ENCODE peak calls at places on chromosome 21, in five cellular contexts. Z is psoas muscle, K is left ventricle myocardium superior, C is upper lobe of left lung, B is GM04504. L is an unnamed sample.

GRCh38 chr21:30443226-30443625 is 3.2 kb downstream of the KRTAP15-1 start:
- DNase-seq in Z (no peak), K (no peak), C (no peak), B (no peak), L (no peak)

GRCh38 chr21:34983680-34984086 is 65.4 kb downstream of the RUNX1 start:
- DNase-seq in Z (no peak), K (no peak), C (no peak), B (no peak), L (no peak)

GRCh38 chr21:39686636-39687035 is 58.3 kb upstream of the IGSF5 start:
- DNase-seq in Z (no peak), K (no peak), C (no peak), B (no peak), L (no peak)

GRCh38 chr21:17542371-17542992 is 29.6 kb downstream of the CXADR start:
- DNase-seq in Z (no peak), K (no peak), C (no peak), B (no peak), L (no peak)

GRCh38 chr21:44623575-44623974 is 3.3 kb upstream of the KRTAP10-9 start:
- DNase-seq in Z (no peak), K (no peak), C (no peak), B (no peak), L (no peak)

GRCh38 chr21:46286668-46286982 is 483 bp downstream of the YBEY start:
- DNase-seq in Z (no peak), K (no peak), C (no peak), B (no peak), L (no peak)

GRCh38 chr21:38067086-38067739 is 151.0 kb upstream of the KCNJ6 start:
- DNase-seq in Z (peak), K (no peak), C (no peak), B (no peak), L (no peak)

GRCh38 chr21:31265293-31265692 is 78.8 kb downstream of the TIAM1 start:
- DNase-seq in Z (peak), K (peak), C (no peak), B (no peak), L (no peak)

GRCh38 chr21:36207577-36208320 is 51.1 kb downstream of the DOP1B start:
- DNase-seq in Z (no peak), K (no peak), C (no peak), B (no peak), L (no peak)

GRCh38 chr21:42424848-42425602 is 21.3 kb downstream of the UBASH3A start:
- DNase-seq in Z (no peak), K (no peak), C (no peak), B (no peak), L (no peak)

GRCh38 chr21:43280949-43281633 is 112.3 kb downstream of the CRYAA start:
- DNase-seq in Z (peak), K (peak), C (peak), B (no peak), L (no peak)

GRCh38 chr21:37374026-37374425 is 7.5 kb downstream of the DYRK1A start:
- DNase-seq in Z (no peak), K (no peak), C (no peak), B (no peak), L (no peak)

GRCh38 chr21:22416555-22416954 is 1418.3 kb downstream of the NCAM2 start:
- DNase-seq in Z (no peak), K (no peak), C (no peak), B (no peak), L (no peak)

GRCh38 chr21:29904359-29905282 is 35.2 kb downstream of the GRIK1 start:
- DNase-seq in Z (no peak), K (no peak), C (no peak), B (no peak), L (no peak)

GRCh38 chr21:16794944-16795343 is 717.9 kb upstream of the CXADR start:
- DNase-seq in Z (peak), K (no peak), C (no peak), B (peak), L (peak)

GRCh38 chr21:43609501-43610340 is 49.6 kb downstream of the HSF2BP start:
- DNase-seq in Z (no peak), K (no peak), C (no peak), B (no peak), L (no peak)

GRCh38 chr21:14842641-14843040 is 222.2 kb downstream of the NRIP1 start:
- DNase-seq in Z (no peak), K (no peak), C (no peak), B (no peak), L (no peak)

GRCh38 chr21:42463861-42464515 is 32.0 kb downstream of the RSPH1 start:
- DNase-seq in Z (no peak), K (no peak), C (no peak), B (peak), L (no peak)

GRCh38 chr21:34670220-34670961 is 1.6 kb downstream of the CLIC6 start:
- DNase-seq in Z (peak), K (peak), C (peak), B (no peak), L (no peak)

GRCh38 chr21:29555601-29556000 is 256.9 kb downstream of the BACH1 start:
- DNase-seq in Z (no peak), K (no peak), C (no peak), B (no peak), L (no peak)

GRCh38 chr21:29217818-29218252 is 80.9 kb upstream of the BACH1 start:
- DNase-seq in Z (no peak), K (no peak), C (no peak), B (peak), L (peak)

GRCh38 chr21:41187537-41188025 is 19.6 kb downstream of the BACE2 start:
- DNase-seq in Z (no peak), K (no peak), C (no peak), B (no peak), L (no peak)

GRCh38 chr21:34730756-34731445 is 62.1 kb downstream of the CLIC6 start:
- DNase-seq in Z (no peak), K (no peak), C (no peak), B (no peak), L (no peak)

GRCh38 chr21:31914472-31914871 is 41.7 kb downstream of the HUNK start:
- DNase-seq in Z (no peak), K (no peak), C (no peak), B (no peak), L (no peak)

GRCh38 chr21:44454747-44455523 is at the start of gene LRRC3:
- DNase-seq in Z (peak), K (peak), C (peak), B (no peak), L (peak)

GRCh38 chr21:42508371-42508770 is 5.3 kb upstream of the SLC37A1 start:
- DNase-seq in Z (no peak), K (no peak), C (no peak), B (no peak), L (no peak)

GRCh38 chr21:27258756-27259429 is 292.0 kb upstream of the ADAMTS5 start:
- DNase-seq in Z (no peak), K (no peak), C (no peak), B (no peak), L (no peak)

GRCh38 chr21:36321325-36322082 is 1.5 kb downstream of the MORC3 start:
- DNase-seq in Z (no peak), K (no peak), C (no peak), B (no peak), L (no peak)